ENCODE peak calls at places on chromosomes 16 and 17, in eight cellular contexts. W is heart right ventricle, D is tibial nerve, V is transverse colon, F is stomach, Z is uterus, M is cardiac muscle cell, O is suprapubic skin. E is an unnamed sample.

GRCh38 chr17:19747829-19748806 is at the start of gene ALDH3A1:
- DNase-seq in W (no peak), D (no peak), V (peak; percentile 58), F (peak; percentile 89), Z (no peak), M (no peak), O (peak; percentile 62), E (no peak)

GRCh38 chr17:83119987-83120864 is 40.8 kb downstream of the METRNL start:
- DNase-seq in W (no peak), D (no peak), V (peak; percentile 39), F (no peak), Z (no peak), M (no peak), O (no peak), E (no peak)

GRCh38 chr17:8101721-8102120 is 14.2 kb upstream of the ALOX12B start:
- DNase-seq in W (no peak), D (no peak), V (no peak), F (no peak), Z (no peak), M (no peak), O (no peak), E (no peak)

GRCh38 chr17:43813386-43813785 is 19.6 kb downstream of the MPP3 start:
- DNase-seq in W (no peak), D (no peak), V (no peak), F (no peak), Z (no peak), M (no peak), O (no peak), E (no peak)

GRCh38 chr16:86752582-86753175 is 174.3 kb downstream of the FOXL1 start:
- DNase-seq in W (no peak), D (no peak), V (no peak), F (no peak), Z (no peak), M (peak; percentile 48), O (no peak), E (no peak)

GRCh38 chr17:64161380-64161779 is 31.4 kb upstream of the ERN1 start:
- DNase-seq in W (no peak), D (no peak), V (no peak), F (no peak), Z (no peak), M (no peak), O (no peak), E (no peak)

GRCh38 chr16:70370924-70371323 is 24.2 kb downstream of the DDX19A start:
- DNase-seq in W (no peak), D (no peak), V (no peak), F (no peak), Z (no peak), M (no peak), O (no peak), E (no peak)

GRCh38 chr16:22313141-22313781 is 16.1 kb downstream of the POLR3E start:
- DNase-seq in W (no peak), D (no peak), V (no peak), F (peak; percentile 10), Z (peak; percentile 7), M (no peak), O (no peak), E (no peak)

GRCh38 chr17:16215002-16215272 is 397 bp downstream of the NCOR1 start:
- DNase-seq in W (peak; percentile 24), D (peak; percentile 24), V (peak; percentile 54), F (peak; percentile 47), Z (no peak), M (peak; percentile 40), O (peak; percentile 74), E (no peak)

GRCh38 chr17:82330322-82331239 is 3.0 kb downstream of the SECTM1 start:
- DNase-seq in W (no peak), D (no peak), V (peak; percentile 68), F (no peak), Z (no peak), M (peak; percentile 75), O (no peak), E (no peak)

GRCh38 chr17:67194134-67194533 is 50.9 kb downstream of the HELZ start:
- DNase-seq in W (no peak), D (no peak), V (no peak), F (no peak), Z (no peak), M (peak; percentile 41), O (no peak), E (no peak)

GRCh38 chr17:8007836-8008235 is 5.4 kb downstream of the GUCY2D start:
- DNase-seq in W (no peak), D (no peak), V (no peak), F (no peak), Z (no peak), M (no peak), O (peak; percentile 39), E (no peak)

GRCh38 chr17:82933006-82933310 is 93.1 kb upstream of the ZNF750 start:
- DNase-seq in W (no peak), D (no peak), V (no peak), F (peak; percentile 18), Z (peak; percentile 5), M (no peak), O (no peak), E (no peak)

GRCh38 chr17:36650096-36650764 is 48.8 kb downstream of the MRM1 start:
- DNase-seq in W (no peak), D (no peak), V (no peak), F (no peak), Z (no peak), M (no peak), O (no peak), E (no peak)

GRCh38 chr16:81523387-81524115 is 78.9 kb downstream of the CMIP start:
- DNase-seq in W (no peak), D (no peak), V (no peak), F (peak; percentile 62), Z (peak; percentile 44), M (peak; percentile 70), O (peak; percentile 87), E (no peak)

DNA sequence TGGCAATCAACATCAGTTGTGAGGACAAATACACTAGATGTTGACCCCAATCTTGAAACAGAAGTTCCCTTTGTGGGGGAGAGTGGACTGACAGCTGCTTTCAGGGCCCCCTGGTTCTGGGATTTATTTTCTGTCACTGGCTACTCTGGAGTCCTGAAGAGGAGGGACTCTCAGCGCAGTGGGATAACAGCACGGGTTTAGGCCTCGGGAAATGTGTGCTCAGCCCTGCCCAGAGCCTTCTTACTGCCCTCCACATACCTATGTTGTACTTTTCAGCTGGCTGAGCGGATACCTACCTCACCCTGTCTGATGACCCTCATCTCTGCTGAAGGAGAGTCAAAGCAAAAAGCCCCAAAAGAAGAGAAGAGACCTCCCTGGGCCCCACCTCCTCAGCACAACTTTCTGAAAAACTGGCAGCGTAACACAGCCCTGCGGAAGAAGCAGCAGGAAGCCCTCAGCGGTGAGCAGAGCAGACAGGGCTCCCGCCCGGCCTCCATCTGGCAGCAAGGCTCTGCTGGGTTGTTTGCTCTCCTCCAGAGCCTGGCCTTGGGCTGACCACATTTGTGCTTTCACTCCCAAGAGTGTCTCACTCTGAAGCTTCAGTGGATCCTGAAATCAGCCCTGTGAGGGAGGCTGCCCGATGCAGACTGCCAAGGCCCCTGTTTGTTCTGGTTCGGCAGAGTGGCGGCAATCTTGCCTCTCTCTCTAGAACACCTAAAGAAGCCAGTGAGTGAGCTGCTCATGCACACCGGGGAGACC is 10.2 kb downstream of the MYCBPAP start:
- DNase-seq in W (no peak), D (no peak), V (no peak), F (no peak), Z (no peak), M (peak; percentile 25), O (no peak), E (no peak)
- H3K4me1 ChIP-seq in W (peaks cover 9% of the 10 kb centered on the region), D (peaks cover 41% of the 10 kb centered on the region), V (peaks cover 18% of the 10 kb centered on the region), F (peaks cover 14% of the 10 kb centered on the region), Z (no peaks in the 10 kb centered on the region), M (peaks cover 11% of the 10 kb centered on the region), O (peaks cover 21% of the 10 kb centered on the region), E (peaks cover 1% of the 10 kb centered on the region)

GRCh38 chr17:57900991-57901743 is 51.3 kb upstream of the MRPS23 start:
- DNase-seq in W (no peak), D (no peak), V (peak; percentile 41), F (peak; percentile 75), Z (no peak), M (no peak), O (no peak), E (no peak)
- H3K4me1 ChIP-seq in W (peaks cover 93% of the 10 kb centered on the region), D (peaks cover 95% of the 10 kb centered on the region), V (peaks cover 82% of the 10 kb centered on the region), F (peaks cover 92% of the 10 kb centered on the region), Z (peaks cover 33% of the 10 kb centered on the region), M (peaks cover 26% of the 10 kb centered on the region), O (peaks cover 79% of the 10 kb centered on the region), E (peaks cover 16% of the 10 kb centered on the region)

GRCh38 chr16:89062389-89063345 is 31.0 kb upstream of the ACSF3 start:
- DNase-seq in W (no peak), D (no peak), V (no peak), F (no peak), Z (no peak), M (no peak), O (no peak), E (no peak)

GRCh38 chr16:89061086-89061485 is 32.6 kb upstream of the ACSF3 start:
- DNase-seq in W (no peak), D (no peak), V (no peak), F (no peak), Z (no peak), M (no peak), O (no peak), E (no peak)

GRCh38 chr16:89058812-89059211 is 34.8 kb upstream of the ACSF3 start:
- DNase-seq in W (no peak), D (no peak), V (no peak), F (no peak), Z (no peak), M (no peak), O (no peak), E (no peak)

GRCh38 chr16:89061590-89062380 is 31.9 kb upstream of the ACSF3 start:
- DNase-seq in W (no peak), D (no peak), V (no peak), F (no peak), Z (no peak), M (no peak), O (no peak), E (no peak)

DNA sequence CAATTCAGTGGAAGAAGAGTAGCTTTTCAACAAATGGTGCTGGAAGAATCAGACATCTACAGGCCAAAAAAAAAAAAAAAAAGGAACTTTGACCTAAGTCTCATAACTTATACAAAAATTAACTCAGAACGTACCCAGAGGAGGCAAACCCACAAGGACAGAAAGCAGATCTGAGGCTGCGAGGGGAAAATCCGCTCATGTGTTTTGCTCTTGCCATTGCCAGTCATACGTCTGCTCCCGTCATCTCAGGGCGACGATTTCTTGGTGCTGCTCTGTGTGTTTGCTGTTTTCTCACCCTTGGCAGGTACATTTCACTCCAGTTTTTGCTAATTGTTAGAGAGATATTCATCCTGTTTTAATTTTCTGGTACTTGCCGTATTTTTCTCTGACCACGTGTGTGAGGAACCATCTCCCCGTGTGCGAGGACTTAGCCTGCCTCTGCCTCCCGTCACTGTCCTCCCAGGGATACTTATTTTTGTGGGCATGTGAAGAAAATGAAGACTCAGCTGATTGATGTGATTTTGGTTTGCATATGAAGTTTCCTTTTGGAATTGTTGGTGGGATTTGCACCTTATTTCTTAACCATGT is 33.4 kb upstream of the ACSF3 start:
- DNase-seq in W (no peak), D (no peak), V (no peak), F (no peak), Z (no peak), M (no peak), O (no peak), E (no peak)
- H3K4me1 ChIP-seq in W (no peaks in the 10 kb centered on the region), D (no peaks in the 10 kb centered on the region), V (no peaks in the 10 kb centered on the region), F (no peaks in the 10 kb centered on the region), Z (no peaks in the 10 kb centered on the region), M (no peaks in the 10 kb centered on the region), O (no peaks in the 10 kb centered on the region), E (no peaks in the 10 kb centered on the region)

DNA sequence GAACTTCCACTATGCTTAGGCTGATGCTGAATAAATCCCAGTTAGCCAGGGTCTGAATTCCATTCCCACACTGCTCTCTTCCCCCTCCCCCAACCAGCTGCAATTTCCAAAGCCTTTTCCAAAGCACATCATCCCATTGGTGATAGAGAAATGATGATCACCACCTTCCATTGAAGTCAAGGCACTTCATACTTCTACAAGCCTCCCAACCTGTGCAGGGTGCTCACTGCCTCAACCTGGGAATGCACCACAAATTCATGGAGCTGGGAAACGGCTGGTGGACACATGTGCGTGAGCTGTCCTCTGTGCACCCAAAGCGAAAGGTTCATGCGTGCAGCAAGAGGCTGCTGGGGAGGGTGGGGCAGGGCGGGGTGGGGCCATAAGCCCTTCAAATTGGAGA is 302.7 kb upstream of the IRX3 start:
- DNase-seq in W (no peak), D (no peak), V (no peak), F (no peak), Z (no peak), M (no peak), O (no peak), E (no peak)
- H3K4me1 ChIP-seq in W (peaks cover 15% of the 10 kb centered on the region), D (peaks cover 4% of the 10 kb centered on the region), V (no peaks in the 10 kb centered on the region), F (no peaks in the 10 kb centered on the region), Z (no peaks in the 10 kb centered on the region), M (peaks cover 12% of the 10 kb centered on the region), O (no peaks in the 10 kb centered on the region), E (peaks cover 2% of the 10 kb centered on the region)

E was measured in iPS DF 6.9.